ENCODE peak calls at places on chromosome 4, in eight cellular contexts. One of them, this sample, is unnamed.

GRCh38 chr4:169372791-169373190 is 102.0 kb upstream of the SH3RF1 start:
- DNase-seq in AG04450: no peak
- DNase-seq in tibial nerve: no peak
- DNase-seq in neural progenitor cell: no peak
- DNase-seq in mucosa of descending colon: no peak
- DNase-seq in heart left ventricle: no peak
- DNase-seq in body of pancreas: no peak
- DNase-seq in A549: no peak
- DNase-seq in this sample: no peak

GRCh38 chr4:62930884-62931283 is 1478.4 kb downstream of the TECRL start:
- DNase-seq in A549: no peak
- DNase-seq in AG04450: no peak
- DNase-seq in mucosa of descending colon: no peak
- DNase-seq in body of pancreas: no peak
- DNase-seq in neural progenitor cell: no peak
- DNase-seq in tibial nerve: no peak
- DNase-seq in heart left ventricle: no peak
- DNase-seq in this sample: no peak

GRCh38 chr4:75673027-75673958 is at the start of gene G3BP2:
- DNase-seq in mucosa of descending colon: peak; percentile 100
- DNase-seq in A549: peak; percentile 96
- DNase-seq in heart left ventricle: peak; percentile 98
- DNase-seq in body of pancreas: peak; percentile 99
- DNase-seq in neural progenitor cell: peak; percentile 99
- DNase-seq in tibial nerve: peak; percentile 91
- DNase-seq in AG04450: peak; percentile 95
- DNase-seq in this sample: peak; percentile 95

GRCh38 chr4:26330946-26331345 is 10.1 kb downstream of the RBPJ start:
- DNase-seq in tibial nerve: no peak
- DNase-seq in body of pancreas: no peak
- DNase-seq in mucosa of descending colon: no peak
- DNase-seq in heart left ventricle: no peak
- DNase-seq in A549: no peak
- DNase-seq in neural progenitor cell: peak; percentile 49
- DNase-seq in AG04450: no peak
- DNase-seq in this sample: no peak

GRCh38 chr4:62871057-62871456 is 1538.2 kb downstream of the TECRL start:
- DNase-seq in neural progenitor cell: no peak
- DNase-seq in AG04450: no peak
- DNase-seq in tibial nerve: no peak
- DNase-seq in heart left ventricle: no peak
- DNase-seq in body of pancreas: no peak
- DNase-seq in A549: no peak
- DNase-seq in mucosa of descending colon: no peak
- DNase-seq in this sample: no peak

GRCh38 chr4:66577922-66578321 is 907.6 kb upstream of the EPHA5 start:
- DNase-seq in neural progenitor cell: no peak
- DNase-seq in heart left ventricle: no peak
- DNase-seq in body of pancreas: no peak
- DNase-seq in mucosa of descending colon: no peak
- DNase-seq in AG04450: no peak
- DNase-seq in tibial nerve: no peak
- DNase-seq in A549: no peak
- DNase-seq in this sample: no peak

GRCh38 chr4:154088741-154089140 is 299.9 kb upstream of the SFRP2 start:
- DNase-seq in AG04450: no peak
- DNase-seq in tibial nerve: no peak
- DNase-seq in body of pancreas: no peak
- DNase-seq in mucosa of descending colon: no peak
- DNase-seq in A549: no peak
- DNase-seq in heart left ventricle: no peak
- DNase-seq in neural progenitor cell: no peak
- DNase-seq in this sample: no peak

GRCh38 chr4:122525865-122526264 is 69.3 kb upstream of the IL2 start:
- DNase-seq in body of pancreas: no peak
- DNase-seq in AG04450: no peak
- DNase-seq in tibial nerve: no peak
- DNase-seq in A549: peak; percentile 8
- DNase-seq in heart left ventricle: no peak
- DNase-seq in mucosa of descending colon: no peak
- DNase-seq in neural progenitor cell: no peak
- DNase-seq in this sample: no peak

GRCh38 chr4:45438047-45438446 is 685.8 kb downstream of the GABRG1 start:
- DNase-seq in heart left ventricle: no peak
- DNase-seq in AG04450: no peak
- DNase-seq in neural progenitor cell: no peak
- DNase-seq in body of pancreas: no peak
- DNase-seq in mucosa of descending colon: no peak
- DNase-seq in tibial nerve: no peak
- DNase-seq in A549: no peak
- DNase-seq in this sample: peak; percentile 25

GRCh38 chr4:4919926-4920325 is 60.5 kb downstream of the MSX1 start:
- DNase-seq in tibial nerve: peak; percentile 21
- DNase-seq in A549: no peak
- DNase-seq in heart left ventricle: no peak
- DNase-seq in mucosa of descending colon: peak; percentile 58
- DNase-seq in body of pancreas: peak; percentile 3
- DNase-seq in AG04450: no peak
- DNase-seq in neural progenitor cell: no peak
- DNase-seq in this sample: no peak

GRCh38 chr4:146450524-146450923 is 71.2 kb downstream of the SLC10A7 start:
- DNase-seq in AG04450: no peak
- DNase-seq in neural progenitor cell: no peak
- DNase-seq in tibial nerve: no peak
- DNase-seq in body of pancreas: no peak
- DNase-seq in heart left ventricle: no peak
- DNase-seq in mucosa of descending colon: no peak
- DNase-seq in A549: no peak
- DNase-seq in this sample: no peak

GRCh38 chr4:90951037-90951436 is 823.8 kb downstream of the CCSER1 start:
- DNase-seq in heart left ventricle: no peak
- DNase-seq in mucosa of descending colon: no peak
- DNase-seq in tibial nerve: no peak
- DNase-seq in A549: peak; percentile 81
- DNase-seq in AG04450: peak; percentile 15
- DNase-seq in neural progenitor cell: no peak
- DNase-seq in body of pancreas: peak; percentile 60
- DNase-seq in this sample: peak; percentile 69

GRCh38 chr4:152265149-152265621 is 270.7 kb downstream of the FBXW7 start:
- DNase-seq in heart left ventricle: no peak
- DNase-seq in mucosa of descending colon: no peak
- DNase-seq in body of pancreas: no peak
- DNase-seq in tibial nerve: no peak
- DNase-seq in neural progenitor cell: no peak
- DNase-seq in AG04450: peak; percentile 84
- DNase-seq in A549: peak; percentile 52
- DNase-seq in this sample: no peak

GRCh38 chr4:109574443-109574850 is 14.4 kb downstream of the MCUB start:
- DNase-seq in tibial nerve: no peak
- DNase-seq in body of pancreas: no peak
- DNase-seq in mucosa of descending colon: no peak
- DNase-seq in heart left ventricle: no peak
- DNase-seq in AG04450: no peak
- DNase-seq in neural progenitor cell: no peak
- DNase-seq in A549: peak; percentile 53
- DNase-seq in this sample: no peak

GRCh38 chr4:101791189-101791572 is 651 bp downstream of the BANK1 start:
- DNase-seq in body of pancreas: peak; percentile 7
- DNase-seq in mucosa of descending colon: no peak
- DNase-seq in neural progenitor cell: no peak
- DNase-seq in heart left ventricle: no peak
- DNase-seq in AG04450: no peak
- DNase-seq in A549: peak; percentile 25
- DNase-seq in tibial nerve: no peak
- DNase-seq in this sample: no peak

GRCh38 chr4:113080050-113080449 is 30.6 kb downstream of the ANK2 start:
- DNase-seq in AG04450: no peak
- DNase-seq in tibial nerve: no peak
- DNase-seq in mucosa of descending colon: no peak
- DNase-seq in neural progenitor cell: peak; percentile 19
- DNase-seq in heart left ventricle: no peak
- DNase-seq in A549: peak; percentile 65
- DNase-seq in body of pancreas: no peak
- DNase-seq in this sample: peak; percentile 28

GRCh38 chr4:187363453-187363852 is 632.1 kb upstream of the ZFP42 start:
- DNase-seq in tibial nerve: no peak
- DNase-seq in neural progenitor cell: peak; percentile 4
- DNase-seq in mucosa of descending colon: no peak
- DNase-seq in A549: no peak
- DNase-seq in heart left ventricle: no peak
- DNase-seq in AG04450: no peak
- DNase-seq in body of pancreas: no peak
- DNase-seq in this sample: peak; percentile 11

GRCh38 chr4:38157592-38157991 is 197.4 kb downstream of the PTTG2 start:
- DNase-seq in mucosa of descending colon: no peak
- DNase-seq in AG04450: no peak
- DNase-seq in tibial nerve: no peak
- DNase-seq in A549: peak; percentile 66
- DNase-seq in neural progenitor cell: no peak
- DNase-seq in body of pancreas: peak; percentile 47
- DNase-seq in heart left ventricle: peak; percentile 36
- DNase-seq in this sample: no peak

DNA sequence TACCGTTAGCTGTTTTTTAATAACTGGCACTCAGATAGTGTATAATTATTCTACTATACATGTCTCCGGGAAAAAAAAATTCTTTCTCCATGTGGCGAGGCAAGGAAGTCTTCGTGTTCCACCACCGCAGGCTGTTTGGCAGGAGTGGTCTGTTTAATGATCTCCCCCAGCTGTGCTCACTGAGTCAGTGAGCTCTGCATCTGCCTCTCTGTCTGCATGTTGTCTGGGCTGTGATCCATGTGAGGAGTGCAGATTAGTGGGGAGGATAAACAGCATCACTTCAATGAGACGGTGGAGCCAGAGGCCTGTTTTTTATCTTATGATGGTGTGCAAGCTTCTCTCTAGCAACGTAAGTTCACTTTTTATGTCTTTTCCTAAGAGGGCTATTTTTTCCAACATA is 69.8 kb downstream of the RPS3A start:
- DNase-seq in heart left ventricle: peak; percentile 80
- DNase-seq in tibial nerve: peak; percentile 66
- DNase-seq in neural progenitor cell: peak; percentile 49
- DNase-seq in A549: no peak
- DNase-seq in AG04450: peak; percentile 97
- DNase-seq in mucosa of descending colon: no peak
- DNase-seq in body of pancreas: peak; percentile 65
- DNase-seq in this sample: no peak
- TF ChIP-seq CTCF in heart left ventricle: no peak
- TF ChIP-seq CTCF in tibial nerve: no peak
- TF ChIP-seq CTCF in neural progenitor cell: no peak
- TF ChIP-seq CTCF in A549: no peak
- TF ChIP-seq CTCF in AG04450: no peak
- TF ChIP-seq CTCF in mucosa of descending colon: no peak
- TF ChIP-seq CTCF in body of pancreas: no peak
- TF ChIP-seq CTCF in this sample: no peak

GRCh38 chr4:70839537-70840093 is at the start of gene GRSF1:
- DNase-seq in mucosa of descending colon: peak; percentile 98
- DNase-seq in tibial nerve: peak; percentile 87
- DNase-seq in neural progenitor cell: peak; percentile 95
- DNase-seq in body of pancreas: peak; percentile 96
- DNase-seq in AG04450: peak; percentile 80
- DNase-seq in A549: peak; percentile 93
- DNase-seq in heart left ventricle: peak; percentile 95
- DNase-seq in this sample: no peak
- H3K4me3 ChIP-seq in mucosa of descending colon: peak within 1 kb of the TSS; percentile 79
- H3K4me3 ChIP-seq in tibial nerve: peak within 1 kb of the TSS; percentile 93
- H3K4me3 ChIP-seq in neural progenitor cell: peak within 1 kb of the TSS; percentile 76
- H3K4me3 ChIP-seq in body of pancreas: peak within 1 kb of the TSS; percentile 86
- H3K4me3 ChIP-seq in AG04450: peak within 1 kb of the TSS; percentile 99
- H3K4me3 ChIP-seq in A549: peak within 1 kb of the TSS; percentile 98
- H3K4me3 ChIP-seq in heart left ventricle: peak within 1 kb of the TSS; percentile 92
- H3K4me3 ChIP-seq in this sample: peak within 1 kb of the TSS; percentile 89

DNA sequence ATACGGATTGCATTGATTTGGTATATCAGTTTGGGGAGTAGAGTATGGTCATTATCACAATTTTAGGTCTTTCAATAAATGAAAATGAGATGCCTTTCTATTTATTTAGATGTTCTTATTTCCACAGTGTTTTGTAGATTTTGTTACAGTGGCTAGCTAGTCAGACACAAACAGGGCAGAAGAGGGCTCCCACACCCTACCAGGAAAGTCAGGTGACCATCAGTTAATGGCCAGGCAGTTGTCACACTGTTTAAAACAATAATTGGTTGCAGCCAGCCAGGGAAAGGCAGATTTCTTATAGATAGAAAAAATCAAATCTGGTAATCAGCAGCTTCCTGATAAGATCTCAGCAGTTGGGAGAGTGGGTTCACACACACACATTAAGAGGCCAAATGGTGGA is 57.2 kb downstream of the UGT2B17 start:
- DNase-seq in A549: no peak
- DNase-seq in AG04450: no peak
- DNase-seq in heart left ventricle: no peak
- DNase-seq in tibial nerve: no peak
- DNase-seq in body of pancreas: no peak
- DNase-seq in neural progenitor cell: no peak
- DNase-seq in mucosa of descending colon: no peak
- DNase-seq in this sample: no peak
- TF ChIP-seq CTCF in A549: no peak
- TF ChIP-seq CTCF in AG04450: no peak
- TF ChIP-seq CTCF in heart left ventricle: no peak
- TF ChIP-seq CTCF in tibial nerve: no peak
- TF ChIP-seq CTCF in body of pancreas: no peak
- TF ChIP-seq CTCF in neural progenitor cell: no peak
- TF ChIP-seq CTCF in mucosa of descending colon: no peak
- TF ChIP-seq CTCF in this sample: no peak

GRCh38 chr4:149175549-149175948 is 640.1 kb downstream of the IQCM start:
- DNase-seq in body of pancreas: no peak
- DNase-seq in AG04450: no peak
- DNase-seq in tibial nerve: no peak
- DNase-seq in mucosa of descending colon: peak; percentile 28
- DNase-seq in A549: no peak
- DNase-seq in heart left ventricle: no peak
- DNase-seq in neural progenitor cell: no peak
- DNase-seq in this sample: no peak
- H3K4me3 ChIP-seq in body of pancreas: no peak overlapping the region
- H3K4me3 ChIP-seq in AG04450: no peak overlapping the region
- H3K4me3 ChIP-seq in tibial nerve: no peak overlapping the region
- H3K4me3 ChIP-seq in mucosa of descending colon: no peak overlapping the region
- H3K4me3 ChIP-seq in A549: no peak overlapping the region
- H3K4me3 ChIP-seq in heart left ventricle: no peak overlapping the region
- H3K4me3 ChIP-seq in neural progenitor cell: no peak overlapping the region
- H3K4me3 ChIP-seq in this sample: no peak overlapping the region

DNA sequence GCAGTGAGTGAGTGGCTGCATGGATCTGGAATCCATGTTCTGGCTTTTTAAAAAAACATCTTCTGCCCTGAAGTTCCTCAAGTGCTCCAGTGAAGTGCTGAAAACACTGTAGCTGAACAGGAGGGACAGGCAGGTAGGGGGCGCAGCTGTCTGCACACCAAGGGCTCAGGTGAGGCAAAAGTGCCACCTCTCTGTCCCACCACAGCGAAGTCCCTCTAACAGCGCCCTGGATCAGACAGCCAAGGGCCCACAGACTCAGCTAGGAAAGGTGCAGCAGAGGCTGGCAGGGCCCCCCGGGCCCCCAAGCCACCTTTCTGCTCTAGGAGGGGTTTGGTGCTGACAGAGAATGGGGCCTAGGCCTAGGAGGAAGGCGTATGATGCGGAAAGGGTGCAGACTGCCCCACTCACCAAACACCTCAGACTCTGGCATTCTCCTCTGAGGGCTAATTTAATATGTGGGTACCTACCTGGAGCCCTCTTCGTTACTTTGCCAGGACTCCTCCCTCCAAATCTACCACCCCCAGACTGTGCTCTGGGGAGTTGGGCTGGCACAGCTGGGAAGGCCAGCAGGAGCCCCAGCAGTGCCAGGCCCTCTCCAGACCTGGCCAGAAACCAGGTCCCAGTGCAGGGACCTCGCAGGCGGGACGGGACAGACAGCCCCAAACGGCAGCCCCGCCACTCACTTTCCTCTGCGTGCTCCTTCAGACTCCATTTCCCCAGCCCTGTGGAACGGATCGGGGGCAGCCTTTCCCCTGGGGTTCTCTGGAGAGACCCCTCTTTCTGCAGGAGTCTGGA is 73.7 kb downstream of the ENPP6 start:
- DNase-seq in A549: no peak
- DNase-seq in mucosa of descending colon: no peak
- DNase-seq in AG04450: no peak
- DNase-seq in body of pancreas: no peak
- DNase-seq in tibial nerve: no peak
- DNase-seq in neural progenitor cell: no peak
- DNase-seq in heart left ventricle: no peak
- DNase-seq in this sample: no peak
- TF ChIP-seq CTCF in A549: no peak
- TF ChIP-seq CTCF in mucosa of descending colon: no peak
- TF ChIP-seq CTCF in AG04450: no peak
- TF ChIP-seq CTCF in body of pancreas: no peak
- TF ChIP-seq CTCF in tibial nerve: no peak
- TF ChIP-seq CTCF in neural progenitor cell: peak; percentile 33
- TF ChIP-seq CTCF in heart left ventricle: no peak
- TF ChIP-seq CTCF in this sample: no peak